ENCODE peak calls at places on chromosomes 11 and 22, in four cellular contexts. Q is stomach; V is CD4-positive, alpha-beta T cell; U is CD8-positive, alpha-beta T cell. P is an unnamed sample.

GRCh38 chr22:30717952-30718351 is 23.3 kb downstream of the OSBP2 start:
- DNase-seq in V (no peak), Q (no peak), U (no peak), P (no peak)

GRCh38 chr11:72317982-72318381 is 74.0 kb upstream of the PHOX2A start:
- DNase-seq in U (no peak), Q (no peak), V (no peak), P (no peak)

GRCh38 chr11:106717222-106717621 is 301.1 kb downstream of the GUCY1A2 start:
- DNase-seq in V (no peak), U (no peak), Q (no peak), P (no peak)

GRCh38 chr11:23123766-23124165 is 263.5 kb upstream of the CCDC179 start:
- DNase-seq in V (no peak), Q (no peak), U (no peak), P (no peak)

GRCh38 chr11:30586251-30587144 is at the start of gene MPPED2:
- DNase-seq in U (no peak), V (no peak), Q (no peak), P (peak)

GRCh38 chr11:79113099-79113498 is 327.7 kb downstream of the TENM4 start:
- DNase-seq in Q (no peak), U (no peak), V (no peak), P (no peak)

GRCh38 chr11:120482149-120482548 is 29.4 kb upstream of the GRIK4 start:
- DNase-seq in V (no peak), Q (no peak), U (no peak), P (no peak)

GRCh38 chr11:47393163-47394049 is 15.0 kb upstream of the SLC39A13 start:
- DNase-seq in V (no peak), U (no peak), Q (no peak), P (no peak)

GRCh38 chr22:23772315-23773246 is at the start of gene MMP11:
- DNase-seq in Q (peak), V (peak), U (peak), P (no peak)

GRCh38 chr11:76752321-76753175 is 30.6 kb upstream of the TSKU start:
- DNase-seq in U (no peak), V (no peak), Q (peak), P (no peak)

GRCh38 chr11:103673773-103674172 is 362.7 kb upstream of the DDI1 start:
- DNase-seq in V (no peak), U (no peak), Q (no peak), P (no peak)

GRCh38 chr22:17074648-17075002 is 10.2 kb upstream of the IL17RA start:
- DNase-seq in Q (no peak), U (no peak), V (no peak), P (no peak)

GRCh38 chr11:25593221-25593620 is 738.7 kb upstream of the ANO3 start:
- DNase-seq in Q (no peak), V (no peak), U (no peak), P (no peak)

GRCh38 chr11:46247664-46248063 is 29.8 kb upstream of the CREB3L1 start:
- DNase-seq in Q (peak), V (no peak), U (peak), P (no peak)

GRCh38 chr11:45472713-45473317 is 186.7 kb upstream of the SYT13 start:
- DNase-seq in V (no peak), Q (no peak), U (no peak), P (no peak)

GRCh38 chr22:29325785-29326315 is 10.4 kb upstream of the RASL10A start:
- DNase-seq in V (no peak), Q (no peak), U (no peak), P (no peak)

GRCh38 chr22:45007247-45007945 is 2.4 kb downstream of the PHF21B start:
- DNase-seq in V (no peak), U (no peak), Q (no peak), P (peak)

GRCh38 chr11:47233989-47234668 is 14.5 kb downstream of the ACP2 start:
- DNase-seq in U (peak), Q (no peak), V (peak), P (no peak)

GRCh38 chr11:128928400-128928799 is 14.3 kb downstream of the TP53AIP1 start:
- DNase-seq in U (no peak), V (no peak), Q (no peak), P (no peak)

GRCh38 chr11:130609121-130610035 is 160.9 kb downstream of the ADAMTS15 start:
- DNase-seq in V (no peak), U (no peak), Q (peak), P (no peak)

GRCh38 chr22:42111798-42112197 is 18.8 kb downstream of the CYP2D6 start:
- DNase-seq in Q (no peak), V (no peak), U (no peak), P (no peak)

GRCh38 chr11:17722000-17722643 is 2.8 kb downstream of the MYOD1 start:
- DNase-seq in U (no peak), V (no peak), Q (no peak), P (peak)

GRCh38 chr11:19027829-19028595 is 32.5 kb downstream of the MRGPRX2 start:
- DNase-seq in Q (no peak), U (no peak), V (no peak), P (no peak)

GRCh38 chr22:22935546-22936157 is 48.0 kb downstream of the IGLL5 start:
- DNase-seq in Q (peak), V (no peak), U (no peak), P (no peak)

GRCh38 chr11:112174789-112175595 is at the start of gene BCO2:
- DNase-seq in U (no peak), V (peak), Q (peak), P (peak)

GRCh38 chr11:17603056-17603825 is 56.2 kb downstream of the OTOG start:
- DNase-seq in U (no peak), Q (peak), V (no peak), P (no peak)

GRCh38 chr11:72426758-72427157 is 7.6 kb downstream of the CLPB start:
- DNase-seq in Q (no peak), V (no peak), U (no peak), P (no peak)

GRCh38 chr11:41237386-41237785 is 222.1 kb downstream of the LRRC4C start:
- DNase-seq in Q (no peak), V (no peak), U (no peak), P (no peak)

GRCh38 chr11:82902086-82902485 is 550 bp downstream of the DDIAS start:
- DNase-seq in V (no peak), Q (no peak), U (no peak), P (no peak)

GRCh38 chr11:66388746-66389386 is 17.3 kb upstream of the SLC29A2 start:
- DNase-seq in Q (peak), U (peak), V (peak), P (no peak)

GRCh38 chr11:62553839-62554361 is 7.3 kb upstream of the AHNAK start:
- DNase-seq in V (no peak), U (no peak), Q (no peak), P (no peak)

GRCh38 chr11:5317301-5317700 is 6.8 kb downstream of the OR51B2 start:
- DNase-seq in V (no peak), U (no peak), Q (no peak), P (no peak)

GRCh38 chr22:40413873-40414272 is 43.5 kb downstream of the SGSM3 start:
- DNase-seq in Q (no peak), U (no peak), V (no peak), P (no peak)

GRCh38 chr22:45503071-45503815 is 560 bp downstream of the FBLN1 start:
- DNase-seq in Q (no peak), U (no peak), V (no peak), P (no peak)

GRCh38 chr11:1749787-1750351 is 526 bp downstream of the IFITM10 start:
- DNase-seq in V (no peak), Q (no peak), U (no peak), P (no peak)

GRCh38 chr11:126702987-126703386 is 297.6 kb downstream of the KIRREL3 start:
- DNase-seq in U (no peak), Q (no peak), V (no peak), P (no peak)

GRCh38 chr11:114909866-114910265 is 231.5 kb downstream of the NXPE2 start:
- DNase-seq in Q (no peak), V (no peak), U (no peak), P (no peak)

GRCh38 chr22:39212721-39213376 is 31.9 kb downstream of the PDGFB start:
- DNase-seq in U (no peak), V (no peak), Q (no peak), P (no peak)
- TF ChIP-seq CTCF in U (no peak), V (no peak), Q (no peak), P (no peak)

GRCh38 chr11:95512177-95512576 is 277.4 kb downstream of the FAM76B start:
- DNase-seq in V (no peak), U (no peak), Q (no peak), P (no peak)

GRCh38 chr11:95505927-95506426 is 275.0 kb upstream of the SESN3 start:
- DNase-seq in V (no peak), U (no peak), Q (no peak), P (no peak)

GRCh38 chr11:95508219-95508880 is 277.3 kb upstream of the SESN3 start:
- DNase-seq in V (no peak), Q (no peak), U (no peak), P (no peak)

GRCh38 chr11:95506777-95507176 is 275.8 kb upstream of the SESN3 start:
- DNase-seq in Q (no peak), V (no peak), U (no peak), P (no peak)

GRCh38 chr11:95507794-95508193 is 276.8 kb upstream of the SESN3 start:
- DNase-seq in V (no peak), Q (no peak), U (no peak), P (no peak)
- TF ChIP-seq CTCF in V (no peak), Q (no peak), U (no peak), P (no peak)

DNA sequence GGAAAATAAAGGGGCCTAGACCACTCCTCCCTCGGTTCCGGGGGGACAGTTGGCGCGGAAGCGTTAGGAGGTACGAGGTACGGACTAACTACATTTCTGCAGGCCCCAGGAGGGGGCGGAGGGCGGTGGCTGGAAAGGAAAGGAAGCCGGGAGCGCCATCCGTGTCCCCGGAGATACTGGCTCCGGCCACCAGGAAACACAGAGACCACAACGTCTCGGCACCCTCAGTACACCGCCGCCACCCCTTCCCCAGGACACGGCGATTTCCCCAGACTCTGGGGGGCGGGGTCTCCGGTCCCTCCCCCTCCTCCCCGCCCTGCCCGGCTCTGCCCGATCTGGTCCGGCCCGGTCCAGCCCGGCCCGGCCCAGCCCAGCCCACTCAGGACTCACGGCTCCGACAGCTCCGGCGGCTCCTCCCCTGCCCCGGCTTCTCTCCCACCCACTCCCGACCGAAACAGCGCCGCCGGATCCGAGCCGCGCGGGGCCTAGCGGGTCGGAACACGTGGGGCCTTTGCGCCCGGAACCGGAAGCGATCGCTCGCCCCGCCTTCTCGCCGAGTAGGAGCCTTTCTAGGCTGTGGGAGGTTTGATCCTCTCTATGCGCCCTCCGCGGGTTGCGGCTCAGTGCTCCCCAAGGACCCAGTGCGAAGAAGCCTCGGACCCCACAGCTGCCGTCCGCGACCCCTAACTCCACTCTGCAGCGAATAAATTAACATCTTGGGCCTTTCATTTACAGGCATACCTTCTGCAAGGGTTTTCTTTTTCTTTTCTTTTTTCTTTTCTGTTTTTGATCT is at the start of gene ZNF202:
- DNase-seq in U (peak), V (peak), Q (peak), P (peak)
- TF ChIP-seq CTCF in U (peak), V (no peak), Q (no peak), P (peak)

DNA sequence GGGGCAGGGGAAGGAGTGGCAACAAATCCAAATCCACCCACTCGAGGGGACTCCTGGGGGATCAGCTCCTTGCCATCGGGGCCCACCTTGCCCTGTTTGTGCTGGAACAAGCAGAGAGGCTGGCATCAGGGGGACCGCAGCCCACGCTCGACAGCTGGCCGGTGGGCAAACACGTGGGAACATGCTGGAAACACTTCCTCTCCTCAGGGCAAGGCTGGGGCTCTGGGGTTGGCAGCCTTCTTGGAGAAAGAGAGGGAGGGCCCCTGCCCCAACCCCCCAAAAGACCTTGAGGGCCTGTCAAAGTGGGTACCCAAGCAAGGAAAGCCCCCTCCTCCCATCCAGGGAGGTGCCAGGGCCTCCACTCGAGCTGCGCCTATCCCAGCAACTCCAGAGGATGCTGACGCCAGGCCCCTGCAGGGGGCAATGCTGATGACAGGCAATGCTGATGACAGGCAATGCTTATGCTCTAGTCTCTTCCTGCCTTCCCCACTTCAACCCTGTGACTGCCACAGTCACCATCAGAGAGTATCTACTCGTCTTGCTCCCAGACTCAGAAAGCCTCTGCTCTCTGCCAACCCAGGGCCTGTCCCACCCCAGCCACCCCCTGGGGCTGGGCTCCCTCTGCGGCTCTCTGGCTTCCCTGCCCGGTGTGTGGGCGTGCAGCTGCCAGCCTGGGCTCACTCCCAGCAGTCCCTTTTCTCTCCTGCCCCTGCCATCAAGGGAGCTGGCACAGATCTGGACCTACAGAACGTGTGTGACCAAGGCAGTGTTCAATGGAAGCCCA is 6.0 kb downstream of the ESS2 start:
- DNase-seq in V (no peak), Q (no peak), U (no peak), P (no peak)
- TF ChIP-seq CTCF in V (no peak), Q (no peak), U (no peak), P (no peak)

DNA sequence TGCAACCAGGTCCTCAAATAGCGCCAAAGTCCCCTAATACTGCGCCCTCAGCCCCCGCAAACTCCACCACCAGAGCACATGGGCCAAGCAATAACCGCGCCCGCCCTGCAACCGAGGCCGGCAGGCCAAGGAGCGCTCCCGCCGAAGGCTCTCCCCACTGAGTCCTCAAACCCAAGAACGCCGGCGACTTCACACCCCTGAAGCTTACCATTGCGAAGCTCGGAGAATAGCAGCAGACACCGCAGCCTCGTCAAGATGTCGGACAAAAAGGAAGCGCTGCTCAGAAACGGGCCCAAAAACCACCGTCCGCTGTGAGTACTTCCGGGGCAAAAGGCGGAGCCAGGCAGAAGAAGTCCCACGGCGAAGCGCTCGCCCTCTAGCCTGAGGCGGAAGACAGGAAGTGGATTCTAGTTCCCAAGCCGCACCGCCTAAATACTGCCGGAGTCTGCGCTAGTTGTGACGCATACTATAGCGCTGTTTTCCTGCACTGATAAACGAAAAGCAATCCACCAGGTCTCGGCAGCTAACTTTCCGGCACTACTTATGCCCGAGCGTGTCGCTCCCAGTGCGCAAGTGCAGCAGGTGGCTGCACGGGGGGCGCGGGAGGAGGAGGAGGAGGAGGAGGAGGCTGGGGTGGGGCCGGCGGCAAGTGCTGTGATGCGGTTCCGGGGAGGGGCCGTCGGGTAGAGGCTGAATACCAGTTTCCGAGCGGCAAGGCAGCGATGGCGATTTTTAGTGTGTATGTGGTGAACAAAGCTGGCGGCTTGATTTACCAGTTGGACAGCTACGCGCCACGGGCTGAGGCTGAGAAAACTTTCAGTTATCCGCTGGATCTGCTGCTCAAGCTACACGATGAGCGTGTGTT is at the start of the genes RPS25 and TRAPPC4:
- DNase-seq in Q (peak), U (peak), V (peak), P (peak)
- TF ChIP-seq CTCF in Q (no peak), U (no peak), V (no peak), P (no peak)

GRCh38 chr11:34629711-34630110 is 8.8 kb downstream of the EHF start:
- DNase-seq in Q (no peak), V (no peak), U (no peak), P (no peak)
- TF ChIP-seq CTCF in Q (no peak), V (no peak), U (no peak), P (no peak)

GRCh38 chr11:35526370-35526792 is 965 bp upstream of the PAMR1 start:
- DNase-seq in Q (no peak), U (no peak), V (no peak), P (no peak)

GRCh38 chr11:35529971-35530495 is 4.6 kb upstream of the PAMR1 start:
- DNase-seq in U (no peak), Q (no peak), V (no peak), P (no peak)

GRCh38 chr11:35525501-35526175 is at the start of gene PAMR1:
- DNase-seq in V (no peak), Q (peak), U (no peak), P (peak)

DNA sequence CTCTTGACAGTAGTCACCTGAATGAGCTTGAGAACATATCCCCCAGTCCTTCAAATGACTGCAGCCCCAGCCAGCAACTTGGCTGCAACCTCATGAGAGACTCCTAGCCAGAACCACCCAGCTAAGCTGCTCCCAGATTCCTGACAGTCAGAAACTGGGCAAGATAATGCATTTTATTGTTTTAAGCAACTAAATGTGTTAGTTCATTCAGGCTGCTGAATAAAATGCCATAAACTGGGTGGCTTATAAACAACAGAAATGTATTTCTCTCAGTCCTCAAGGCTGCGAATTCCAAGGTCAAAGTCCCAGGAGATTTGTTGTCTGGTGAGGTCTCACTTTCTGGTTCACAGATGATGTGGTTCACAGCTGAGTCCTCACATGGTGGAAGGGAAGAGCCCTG is 5.8 kb upstream of the PAMR1 start:
- DNase-seq in U (no peak), V (no peak), Q (no peak), P (no peak)
- TF ChIP-seq CTCF in U (no peak), V (no peak), Q (no peak), P (no peak)

P was measured in mesothelial cell of epicardium.